ENCODE peak calls at places on chromosomes 2 and 18, in nine cellular contexts. A is NCI-H1417; J is activated naive CD4-positive, alpha-beta T cell treated with anti-CD3 and anti-CD28 coated beads for 36 hours; U is fibroblast of gingiva; M is NCI-H774; E is T-helper 9 cell; D is AG10803; O is astrocyte of the spinal cord; Z is coronary artery. G is an unnamed sample.

GRCh38 chr18:2444201-2444875 is 127.0 kb downstream of the METTL4 start:
- DNase-seq in A (no peak), J (no peak), U (no peak), M (no peak), E (no peak), D (no peak), O (no peak), Z (no peak), G (no peak)

GRCh38 chr2:207233731-207234130 is 68.0 kb upstream of the KLF7 start:
- DNase-seq in A (no peak), J (no peak), U (no peak), M (no peak), E (no peak), D (no peak), O (peak), Z (no peak), G (no peak)

GRCh38 chr2:152240559-152241231 is 65.1 kb upstream of the STAM2 start:
- DNase-seq in A (no peak), J (no peak), U (no peak), M (no peak), E (no peak), D (peak), O (peak), Z (no peak), G (no peak)

GRCh38 chr2:101152195-101153076 is 1.3 kb upstream of the TBC1D8 start:
- DNase-seq in A (peak), J (peak), U (peak), M (peak), E (no peak), D (peak), O (peak), Z (no peak), G (no peak)

GRCh38 chr2:238784671-238785527 is 63.0 kb upstream of the TWIST2 start:
- DNase-seq in A (peak), J (peak), U (peak), M (peak), E (peak), D (peak), O (peak), Z (no peak), G (peak)

GRCh38 chr2:8494151-8494550 is 187.7 kb upstream of the ID2 start:
- DNase-seq in A (no peak), J (no peak), U (no peak), M (no peak), E (no peak), D (no peak), O (no peak), Z (no peak), G (no peak)

GRCh38 chr2:240300261-240300821 is 135.1 kb upstream of the GPC1 start:
- DNase-seq in A (no peak), J (no peak), U (no peak), M (no peak), E (no peak), D (peak), O (peak), Z (peak), G (peak)

GRCh38 chr2:190717764-190718651 is 69.1 kb downstream of the NAB1 start:
- DNase-seq in A (peak), J (peak), U (no peak), M (no peak), E (no peak), D (no peak), O (no peak), Z (no peak), G (peak)

GRCh38 chr2:214156971-214157370 is 253.9 kb upstream of the VWC2L start:
- DNase-seq in A (no peak), J (no peak), U (no peak), M (no peak), E (no peak), D (no peak), O (no peak), Z (no peak), G (no peak)

GRCh38 chr2:96148410-96149217 is 3.4 kb upstream of the DUSP2 start:
- DNase-seq in A (peak), J (peak), U (peak), M (peak), E (peak), D (peak), O (peak), Z (peak), G (peak)

GRCh38 chr18:31610841-31611240 is 19.2 kb downstream of the TTR start:
- DNase-seq in A (peak), J (no peak), U (no peak), M (peak), E (no peak), D (no peak), O (peak), Z (no peak), G (no peak)

GRCh38 chr2:43842866-43843226 is 4.1 kb downstream of the ABCG8 start:
- DNase-seq in A (no peak), J (no peak), U (no peak), M (no peak), E (no peak), D (no peak), O (no peak), Z (no peak), G (no peak)

GRCh38 chr18:27861539-27861938 is 315.4 kb downstream of the CDH2 start:
- DNase-seq in A (peak), J (no peak), U (peak), M (no peak), E (no peak), D (no peak), O (no peak), Z (no peak), G (peak)

GRCh38 chr2:226763320-226763719 is 36.3 kb downstream of the IRS1 start:
- DNase-seq in A (no peak), J (no peak), U (peak), M (no peak), E (no peak), D (peak), O (peak), Z (no peak), G (no peak)

GRCh38 chr18:24968233-24968775 is 383.7 kb downstream of the ZNF521 start:
- DNase-seq in A (no peak), J (no peak), U (peak), M (no peak), E (no peak), D (peak), O (no peak), Z (no peak), G (no peak)

GRCh38 chr2:2519381-2519780 is 188.3 kb upstream of the MYT1L start:
- DNase-seq in A (no peak), J (no peak), U (no peak), M (no peak), E (no peak), D (no peak), O (no peak), Z (no peak), G (no peak)

GRCh38 chr2:126825306-126825705 is 73.4 kb upstream of the TEX51 start:
- DNase-seq in A (no peak), J (no peak), U (no peak), M (no peak), E (no peak), D (no peak), O (no peak), Z (no peak), G (no peak)

GRCh38 chr18:31103423-31103822 is 1.2 kb upstream of the DSC2 start:
- DNase-seq in A (no peak), J (no peak), U (no peak), M (no peak), E (no peak), D (no peak), O (no peak), Z (no peak), G (no peak)

GRCh38 chr2:11862049-11862448 is 115.6 kb downstream of the LPIN1 start:
- DNase-seq in A (no peak), J (no peak), U (no peak), M (no peak), E (no peak), D (no peak), O (no peak), Z (peak), G (no peak)

GRCh38 chr2:237497820-237498128 is 10.7 kb downstream of the MLPH start:
- DNase-seq in A (no peak), J (no peak), U (peak), M (no peak), E (no peak), D (peak), O (peak), Z (no peak), G (no peak)

GRCh38 chr2:230779141-230779523 is 66.5 kb downstream of the CAB39 start:
- DNase-seq in A (no peak), J (peak), U (no peak), M (no peak), E (no peak), D (no peak), O (no peak), Z (no peak), G (no peak)